ENCODE peak calls at places on chromosome 5, in four cellular contexts. F is stomach, R is suprapubic skin, K is body of pancreas. U is an unnamed sample.

GRCh38 chr5:43156388-43156787 is 35.6 kb upstream of the NIM1K start:
- DNase-seq in F (no peak), R (no peak), K (no peak), U (no peak)

GRCh38 chr5:141846031-141846430 is 32.2 kb downstream of the PCDH1 start:
- DNase-seq in F (peak; percentile 40), R (no peak), K (no peak), U (no peak)

GRCh38 chr5:57696906-57697590 is 214.4 kb upstream of the ACTBL2 start:
- DNase-seq in F (no peak), R (no peak), K (no peak), U (no peak)

GRCh38 chr5:148810821-148811220 is 15.6 kb upstream of the ADRB2 start:
- DNase-seq in F (no peak), R (no peak), K (no peak), U (no peak)

GRCh38 chr5:34577267-34577666 is 78.9 kb upstream of the RAI14 start:
- DNase-seq in F (no peak), R (no peak), K (no peak), U (no peak)

GRCh38 chr5:17379188-17379951 is 118.7 kb upstream of the TAF11L2 start:
- DNase-seq in F (no peak), R (no peak), K (no peak), U (no peak)

GRCh38 chr5:152883061-152883460 is 478.0 kb upstream of the NMUR2 start:
- DNase-seq in F (no peak), R (no peak), K (no peak), U (no peak)

GRCh38 chr5:38598994-38599611 is 42.7 kb upstream of the LIFR start:
- DNase-seq in F (no peak), R (no peak), K (no peak), U (no peak)

GRCh38 chr5:104179057-104179456 is 616.5 kb upstream of the NUDT12 start:
- DNase-seq in F (peak; percentile 30), R (no peak), K (peak; percentile 43), U (peak; percentile 45)

GRCh38 chr5:106601605-106602004 is 1069.1 kb downstream of the EFNA5 start:
- DNase-seq in F (no peak), R (no peak), K (no peak), U (no peak)

GRCh38 chr5:123125172-123125508 is 36.1 kb downstream of the PRDM6 start:
- DNase-seq in F (no peak), R (no peak), K (no peak), U (no peak)

GRCh38 chr5:122300968-122301367 is 11.1 kb upstream of the SNCAIP start:
- DNase-seq in F (no peak), R (no peak), K (no peak), U (no peak)

GRCh38 chr5:88539642-88540476 is 271.2 kb upstream of the TMEM161B start:
- DNase-seq in F (no peak), R (no peak), K (no peak), U (no peak)

GRCh38 chr5:56766926-56767325 is 48.4 kb upstream of the MAP3K1 start:
- DNase-seq in F (no peak), R (no peak), K (no peak), U (no peak)

GRCh38 chr5:92906798-92907380 is 674.1 kb downstream of the NR2F1-AS1 start:
- DNase-seq in F (no peak), R (no peak), K (no peak), U (no peak)

GRCh38 chr5:89676634-89677033 is 732.9 kb downstream of the CETN3 start:
- DNase-seq in F (no peak), R (no peak), K (no peak), U (no peak)

GRCh38 chr5:107456281-107456715 is 214.4 kb downstream of the EFNA5 start:
- DNase-seq in F (no peak), R (no peak), K (no peak), U (no peak)

GRCh38 chr5:124650960-124651662 is 95.3 kb downstream of the ZNF608 start:
- DNase-seq in F (no peak), R (no peak), K (no peak), U (no peak)

GRCh38 chr5:50704730-50705129 is 38.3 kb downstream of the PARP8 start:
- DNase-seq in F (no peak), R (no peak), K (no peak), U (no peak)

GRCh38 chr5:169728-170094 is 21.6 kb upstream of the LRRC14B start:
- DNase-seq in F (no peak), R (no peak), K (no peak), U (no peak)

GRCh38 chr5:96794757-96795156 is 13.0 kb downstream of the ERAP1 start:
- DNase-seq in F (no peak), R (no peak), K (no peak), U (no peak)

GRCh38 chr5:176693477-176693851 is 46.2 kb downstream of the TSPAN17 start:
- DNase-seq in F (peak; percentile 30), R (no peak), K (no peak), U (no peak)

GRCh38 chr5:44568519-44568918 is 179.3 kb upstream of the FGF10 start:
- DNase-seq in F (no peak), R (no peak), K (no peak), U (no peak)

GRCh38 chr5:56951946-56952691 is at the start of gene MIER3:
- DNase-seq in F (peak; percentile 81), R (peak; percentile 79), K (peak; percentile 80), U (peak; percentile 97)

GRCh38 chr5:157956271-157956885 is 97.4 kb upstream of the CLINT1 start:
- DNase-seq in F (no peak), R (no peak), K (no peak), U (no peak)

GRCh38 chr5:116573279-116573616 is 1.4 kb downstream of the SEMA6A start:
- DNase-seq in F (peak; percentile 36), R (peak; percentile 70), K (peak; percentile 35), U (peak; percentile 85)

GRCh38 chr5:111401906-111402305 is 110.4 kb downstream of the STARD4 start:
- DNase-seq in F (no peak), R (no peak), K (no peak), U (no peak)

GRCh38 chr5:179798144-179798770 is 4.5 kb downstream of the LTC4S start:
- DNase-seq in F (no peak), R (no peak), K (no peak), U (peak; percentile 70)

GRCh38 chr5:124979174-124979573 is 232.7 kb upstream of the ZNF608 start:
- DNase-seq in F (no peak), R (no peak), K (no peak), U (no peak)

GRCh38 chr5:73282923-73283322 is 109.9 kb downstream of the TMEM174 start:
- DNase-seq in F (peak; percentile 36), R (no peak), K (no peak), U (peak; percentile 40)

GRCh38 chr5:20972419-20972925 is 984.5 kb upstream of the CDH18 start:
- DNase-seq in F (no peak), R (no peak), K (no peak), U (no peak)

GRCh38 chr5:122929001-122929400 is 83.6 kb downstream of the SNX24 start:
- DNase-seq in F (no peak), R (no peak), K (no peak), U (no peak)

GRCh38 chr5:23631283-23632045 is 124.1 kb downstream of the PRDM9 start:
- DNase-seq in F (no peak), R (no peak), K (no peak), U (no peak)

GRCh38 chr5:68315679-68316271 is 100.2 kb downstream of the PIK3R1 start:
- DNase-seq in F (no peak), R (no peak), K (no peak), U (peak; percentile 10)

GRCh38 chr5:173626501-173626812 is 10.0 kb upstream of the BOD1 start:
- DNase-seq in F (no peak), R (no peak), K (no peak), U (no peak)

GRCh38 chr5:173623789-173624188 is 7.3 kb upstream of the BOD1 start:
- DNase-seq in F (no peak), R (no peak), K (no peak), U (no peak)

GRCh38 chr5:173624276-173624675 is 7.8 kb upstream of the BOD1 start:
- DNase-seq in F (no peak), R (no peak), K (no peak), U (no peak)

GRCh38 chr5:173625686-173626500 is 9.4 kb upstream of the BOD1 start:
- DNase-seq in F (no peak), R (no peak), K (no peak), U (no peak)

DNA sequence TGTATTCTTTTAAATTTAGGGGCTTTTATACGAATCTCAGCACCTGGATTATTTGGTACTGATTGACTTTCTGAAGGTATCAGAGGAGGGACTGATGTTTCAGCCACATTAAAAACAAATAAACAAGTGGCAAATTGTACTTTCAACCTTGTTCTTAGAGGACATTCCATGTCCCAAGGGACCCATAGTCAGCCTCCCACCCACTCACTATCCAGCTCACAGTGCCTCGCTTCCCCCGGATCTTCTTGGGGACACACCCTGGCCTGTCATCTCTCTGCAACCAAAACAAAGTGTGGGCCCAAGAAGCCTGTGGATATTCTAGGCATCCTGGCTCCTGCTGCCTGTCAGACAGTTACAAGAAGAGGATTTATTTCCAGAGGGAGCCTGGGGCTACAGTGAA is 8.8 kb upstream of the BOD1 start:
- DNase-seq in F (no peak), R (no peak), K (no peak), U (no peak)
- H3K27ac ChIP-seq in F (no peak overlapping the region), R (no peak overlapping the region), K (no peak overlapping the region), U (no peak overlapping the region)

GRCh38 chr5:78492650-78493049 is 132.2 kb downstream of the SCAMP1 start:
- DNase-seq in F (no peak), R (no peak), K (no peak), U (peak; percentile 30)
- TF ChIP-seq POLR2A in F (no peak), R (no peak), K (no peak), U (no peak)

GRCh38 chr5:1504617-1505016 is 19.1 kb downstream of the LPCAT1 start:
- DNase-seq in F (no peak), R (no peak), K (no peak), U (no peak)
- H3K4me1 ChIP-seq in F (peaks cover 13% of the 10 kb centered on the region), R (peaks cover 45% of the 10 kb centered on the region), K (no peaks in the 10 kb centered on the region), U (peaks cover 95% of the 10 kb centered on the region)

GRCh38 chr5:135471726-135472125 is 19.6 kb upstream of the TIFAB start:
- DNase-seq in F (no peak), R (peak; percentile 31), K (no peak), U (no peak)
- H3K27ac ChIP-seq in F (no peak overlapping the region), R (no peak overlapping the region), K (no peak overlapping the region), U (no peak overlapping the region)

GRCh38 chr5:139668064-139668880 is 20.1 kb downstream of the CXXC5 start:
- DNase-seq in F (peak; percentile 49), R (no peak), K (no peak), U (peak; percentile 92)
- TF ChIP-seq POLR2A in F (no peak), R (peak; percentile 24), K (peak; percentile 8), U (no peak)

GRCh38 chr5:181204561-181205401 is at the start of gene TRIM7:
- DNase-seq in F (peak; percentile 61), R (peak; percentile 79), K (peak; percentile 56), U (peak; percentile 92)

GRCh38 chr5:181207960-181208253 is 2.9 kb upstream of the TRIM7 start:
- DNase-seq in F (no peak), R (no peak), K (no peak), U (no peak)

GRCh38 chr5:181205735-181206401 is 872 bp upstream of the TRIM7 start:
- DNase-seq in F (no peak), R (peak; percentile 71), K (no peak), U (no peak)

GRCh38 chr5:181205402-181205734 is 372 bp upstream of the TRIM7 start:
- DNase-seq in F (no peak), R (no peak), K (no peak), U (no peak)

GRCh38 chr5:181207214-181207959 is 2.4 kb upstream of the TRIM7 start:
- DNase-seq in F (peak; percentile 76), R (peak; percentile 83), K (peak; percentile 81), U (peak; percentile 77)
- H3K4me1 ChIP-seq in F (peaks cover 25% of the 10 kb centered on the region), R (peaks cover 51% of the 10 kb centered on the region), K (peaks cover 42% of the 10 kb centered on the region), U (peaks cover 38% of the 10 kb centered on the region)

GRCh38 chr5:76175821-76176403 is 92.7 kb downstream of the SV2C start:
- DNase-seq in F (no peak), R (no peak), K (no peak), U (no peak)
- H3K27ac ChIP-seq in F (no peak overlapping the region), R (no peak overlapping the region), K (no peak overlapping the region), U (no peak overlapping the region)

U was measured in upper lobe of left lung.